ENCODE peak calls at places on chromosomes 16 and 17, in four cellular contexts. One of them, this sample, is unnamed.

GRCh38 chr17:82799591-82799990 is 40.2 kb downstream of the ZNF750 start:
- DNase-seq in epithelial cell of proximal tubule: no peak
- DNase-seq in osteoblast: peak; percentile 81
- DNase-seq in cardiac fibroblast: no peak
- DNase-seq in this sample: no peak

GRCh38 chr17:31394544-31394943 is 3.1 kb downstream of the RAB11FIP4 start:
- DNase-seq in osteoblast: peak; percentile 98
- DNase-seq in epithelial cell of proximal tubule: no peak
- DNase-seq in cardiac fibroblast: peak; percentile 70
- DNase-seq in this sample: peak; percentile 13

GRCh38 chr16:30028438-30029093 is 2.5 kb downstream of the TLCD3B start:
- DNase-seq in cardiac fibroblast: no peak
- DNase-seq in osteoblast: no peak
- DNase-seq in epithelial cell of proximal tubule: no peak
- DNase-seq in this sample: no peak

GRCh38 chr16:72847187-72848044 is 200.5 kb downstream of the ZFHX3 start:
- DNase-seq in osteoblast: no peak
- DNase-seq in cardiac fibroblast: peak; percentile 55
- DNase-seq in epithelial cell of proximal tubule: no peak
- DNase-seq in this sample: no peak

GRCh38 chr16:78381060-78381459 is 281.6 kb downstream of the WWOX start:
- DNase-seq in cardiac fibroblast: no peak
- DNase-seq in epithelial cell of proximal tubule: no peak
- DNase-seq in osteoblast: no peak
- DNase-seq in this sample: no peak

GRCh38 chr16:47387026-47387734 is 73.7 kb downstream of the ITFG1 start:
- DNase-seq in osteoblast: no peak
- DNase-seq in cardiac fibroblast: no peak
- DNase-seq in epithelial cell of proximal tubule: no peak
- DNase-seq in this sample: no peak

GRCh38 chr17:8611135-8611534 is 19.4 kb downstream of the MYH10 start:
- DNase-seq in osteoblast: no peak
- DNase-seq in cardiac fibroblast: peak; percentile 66
- DNase-seq in epithelial cell of proximal tubule: no peak
- DNase-seq in this sample: peak; percentile 39

GRCh38 chr17:39769974-39770587 is 32.3 kb downstream of the GRB7 start:
- DNase-seq in osteoblast: no peak
- DNase-seq in cardiac fibroblast: peak; percentile 21
- DNase-seq in epithelial cell of proximal tubule: no peak
- DNase-seq in this sample: peak; percentile 23

GRCh38 chr16:4580245-4580644 is 24.1 kb downstream of the C16orf96 start:
- DNase-seq in epithelial cell of proximal tubule: no peak
- DNase-seq in osteoblast: peak; percentile 71
- DNase-seq in cardiac fibroblast: peak; percentile 58
- DNase-seq in this sample: no peak

GRCh38 chr16:29943846-29944669 is 17.8 kb upstream of the TMEM219 start:
- DNase-seq in cardiac fibroblast: peak; percentile 98
- DNase-seq in epithelial cell of proximal tubule: peak; percentile 99
- DNase-seq in osteoblast: peak; percentile 95
- DNase-seq in this sample: peak; percentile 97

GRCh38 chr17:83125515-83126274 is 46.3 kb downstream of the METRNL start:
- DNase-seq in osteoblast: peak; percentile 97
- DNase-seq in epithelial cell of proximal tubule: no peak
- DNase-seq in cardiac fibroblast: no peak
- DNase-seq in this sample: peak; percentile 65

GRCh38 chr16:65005696-65006095 is 116.2 kb downstream of the CDH11 start:
- DNase-seq in osteoblast: no peak
- DNase-seq in cardiac fibroblast: no peak
- DNase-seq in epithelial cell of proximal tubule: no peak
- DNase-seq in this sample: no peak

GRCh38 chr16:66906916-66907836 is 11.5 kb downstream of the CDH16 start:
- DNase-seq in epithelial cell of proximal tubule: no peak
- DNase-seq in osteoblast: peak; percentile 81
- DNase-seq in cardiac fibroblast: no peak
- DNase-seq in this sample: no peak

GRCh38 chr16:30535106-30535776 is 583 bp upstream of the ZNF747 start:
- DNase-seq in cardiac fibroblast: no peak
- DNase-seq in epithelial cell of proximal tubule: no peak
- DNase-seq in osteoblast: no peak
- DNase-seq in this sample: no peak

GRCh38 chr17:40070895-40071719 is 8.3 kb downstream of the THRA start:
- DNase-seq in epithelial cell of proximal tubule: no peak
- DNase-seq in osteoblast: peak; percentile 39
- DNase-seq in cardiac fibroblast: no peak
- DNase-seq in this sample: no peak

GRCh38 chr16:85394511-85395206 is 218.5 kb upstream of the GSE1 start:
- DNase-seq in cardiac fibroblast: no peak
- DNase-seq in osteoblast: peak; percentile 90
- DNase-seq in epithelial cell of proximal tubule: no peak
- DNase-seq in this sample: no peak
- TF ChIP-seq CTCF in cardiac fibroblast: no peak
- TF ChIP-seq CTCF in osteoblast: no peak
- TF ChIP-seq CTCF in epithelial cell of proximal tubule: no peak
- TF ChIP-seq CTCF in this sample: no peak

GRCh38 chr17:78342438-78343098 is 17.3 kb downstream of the SOCS3 start:
- DNase-seq in epithelial cell of proximal tubule: no peak
- DNase-seq in cardiac fibroblast: peak; percentile 94
- DNase-seq in osteoblast: peak; percentile 99
- DNase-seq in this sample: no peak
- H3K4me3 ChIP-seq in epithelial cell of proximal tubule: peak overlapping the region; percentile 49
- H3K4me3 ChIP-seq in cardiac fibroblast: peak overlapping the region; percentile 22
- H3K4me3 ChIP-seq in osteoblast: peak overlapping the region; percentile 71
- H3K4me3 ChIP-seq in this sample: peak overlapping the region; percentile 35

GRCh38 chr17:30035369-30035768 is 81.2 kb upstream of the NSRP1 start:
- DNase-seq in cardiac fibroblast: no peak
- DNase-seq in epithelial cell of proximal tubule: no peak
- DNase-seq in osteoblast: no peak
- DNase-seq in this sample: no peak
- TF ChIP-seq CTCF in cardiac fibroblast: no peak
- TF ChIP-seq CTCF in epithelial cell of proximal tubule: no peak
- TF ChIP-seq CTCF in osteoblast: no peak
- TF ChIP-seq CTCF in this sample: no peak

GRCh38 chr17:50109785-50110184 is 14.6 kb downstream of the PDK2 start:
- DNase-seq in epithelial cell of proximal tubule: no peak
- DNase-seq in osteoblast: no peak
- DNase-seq in cardiac fibroblast: no peak
- DNase-seq in this sample: no peak
- H3K4me3 ChIP-seq in epithelial cell of proximal tubule: no peak overlapping the region
- H3K4me3 ChIP-seq in osteoblast: no peak overlapping the region
- H3K4me3 ChIP-seq in cardiac fibroblast: no peak overlapping the region
- H3K4me3 ChIP-seq in this sample: no peak overlapping the region

GRCh38 chr17:35116845-35117244 is 2.8 kb downstream of the RAD51D start:
- DNase-seq in cardiac fibroblast: no peak
- DNase-seq in epithelial cell of proximal tubule: no peak
- DNase-seq in osteoblast: peak; percentile 41
- DNase-seq in this sample: no peak
- TF ChIP-seq CTCF in cardiac fibroblast: no peak
- TF ChIP-seq CTCF in epithelial cell of proximal tubule: no peak
- TF ChIP-seq CTCF in osteoblast: no peak
- TF ChIP-seq CTCF in this sample: no peak